ENCODE peak calls at places on chromosomes 4 and X, in seven cellular contexts. G is GM23248, V is neural progenitor cell, E is PC-3, J is HCT116, X is GM23338, F is MM.1S. Y is an unnamed sample.

GRCh38 chrX:1401611-1402430 is 9.9 kb upstream of the SLC25A6 start:
- DNase-seq in G (no peak), V (no peak), E (no peak), J (no peak), X (no peak), F (no peak), Y (no peak)

GRCh38 chr4:157072002-157072401 is 3.9 kb upstream of the GLRB start:
- DNase-seq in G (peak; percentile 67), V (no peak), E (peak; percentile 33), J (no peak), X (no peak), F (no peak), Y (no peak)

GRCh38 chr4:125650557-125650956 is 335.8 kb downstream of the FAT4 start:
- DNase-seq in G (no peak), V (no peak), E (no peak), J (no peak), X (no peak), F (no peak), Y (no peak)

GRCh38 chr4:102586644-102587021 is 85.5 kb downstream of the NFKB1 start:
- DNase-seq in G (no peak), V (no peak), E (no peak), J (no peak), X (no peak), F (peak; percentile 31), Y (no peak)

GRCh38 chr4:118865091-118865708 is 23.5 kb upstream of the SYNPO2 start:
- DNase-seq in G (peak; percentile 71), V (peak; percentile 73), E (peak; percentile 69), J (peak; percentile 64), X (peak; percentile 80), F (peak; percentile 68), Y (peak; percentile 78)

GRCh38 chr4:39658756-39659155 is 20.1 kb upstream of the SMIM14 start:
- DNase-seq in G (peak; percentile 42), V (no peak), E (no peak), J (no peak), X (no peak), F (no peak), Y (no peak)

GRCh38 chrX:40151211-40152172 is 53.7 kb upstream of the BCOR start:
- DNase-seq in G (no peak), V (peak; percentile 72), E (peak; percentile 55), J (no peak), X (peak; percentile 28), F (no peak), Y (peak; percentile 78)

GRCh38 chr4:40395166-40395900 is 60.2 kb downstream of the CHRNA9 start:
- DNase-seq in G (no peak), V (no peak), E (no peak), J (no peak), X (no peak), F (no peak), Y (no peak)

GRCh38 chr4:11293866-11294265 is 134.8 kb downstream of the HS3ST1 start:
- DNase-seq in G (no peak), V (no peak), E (peak; percentile 18), J (no peak), X (no peak), F (no peak), Y (peak; percentile 12)

GRCh38 chrX:56107320-56107719 is 124.8 kb upstream of the KLF8 start:
- DNase-seq in G (no peak), V (no peak), E (no peak), J (no peak), X (no peak), F (no peak), Y (no peak)

GRCh38 chrX:77698242-77698641 is 87.8 kb downstream of the ATRX start:
- DNase-seq in G (no peak), V (no peak), E (no peak), J (no peak), X (no peak), F (peak; percentile 76), Y (no peak)

GRCh38 chr4:3871181-3871852 is 105.1 kb downstream of the ADRA2C start:
- DNase-seq in G (peak; percentile 42), V (peak; percentile 90), E (no peak), J (no peak), X (peak; percentile 94), F (peak; percentile 13), Y (peak; percentile 61)

GRCh38 chr4:185534850-185535761 is at the start of gene PDLIM3:
- DNase-seq in G (peak; percentile 51), V (peak; percentile 84), E (no peak), J (peak; percentile 12), X (peak; percentile 87), F (peak; percentile 77), Y (peak; percentile 80)

GRCh38 chrX:21382715-21383114 is 8.5 kb downstream of the CNKSR2 start:
- DNase-seq in G (peak; percentile 26), V (no peak), E (peak; percentile 37), J (peak; percentile 0), X (no peak), F (no peak), Y (no peak)

GRCh38 chr4:92021788-92022187 is 282.0 kb upstream of the GRID2 start:
- DNase-seq in G (no peak), V (no peak), E (no peak), J (no peak), X (no peak), F (no peak), Y (no peak)

GRCh38 chrX:134543201-134543797 is 83.3 kb downstream of the HPRT1 start:
- DNase-seq in G (no peak), V (no peak), E (peak; percentile 5), J (no peak), X (peak; percentile 41), F (no peak), Y (no peak)

GRCh38 chr4:97525236-97525635 is 618.0 kb downstream of the STPG2 start:
- DNase-seq in G (no peak), V (no peak), E (no peak), J (no peak), X (no peak), F (no peak), Y (no peak)

GRCh38 chrX:46665232-46666162 is 91.9 kb downstream of the CHST7 start:
- DNase-seq in G (peak; percentile 34), V (no peak), E (peak; percentile 70), J (no peak), X (no peak), F (no peak), Y (no peak)

GRCh38 chr4:156970501-156971167 is 965 bp downstream of the PDGFC start:
- DNase-seq in G (peak; percentile 91), V (peak; percentile 78), E (peak; percentile 56), J (no peak), X (peak; percentile 72), F (peak; percentile 55), Y (peak; percentile 79)

GRCh38 chr4:121070274-121070673 is 2.1 kb downstream of the NDNF start:
- DNase-seq in G (peak; percentile 45), V (peak; percentile 70), E (no peak), J (no peak), X (peak; percentile 70), F (no peak), Y (peak; percentile 14)

GRCh38 chr4:173490817-173491518 is 39.1 kb downstream of the HAND2 start:
- DNase-seq in G (peak; percentile 73), V (no peak), E (peak; percentile 39), J (no peak), X (no peak), F (no peak), Y (peak; percentile 59)

GRCh38 chr4:95508421-95508820 is 40.4 kb downstream of the UNC5C start:
- DNase-seq in G (no peak), V (no peak), E (peak; percentile 21), J (peak; percentile 57), X (no peak), F (no peak), Y (no peak)

GRCh38 chrX:120036704-120037103 is 40.8 kb downstream of the RHOXF2B start:
- DNase-seq in G (no peak), V (no peak), E (no peak), J (no peak), X (peak; percentile 65), F (peak; percentile 42), Y (no peak)

DNA sequence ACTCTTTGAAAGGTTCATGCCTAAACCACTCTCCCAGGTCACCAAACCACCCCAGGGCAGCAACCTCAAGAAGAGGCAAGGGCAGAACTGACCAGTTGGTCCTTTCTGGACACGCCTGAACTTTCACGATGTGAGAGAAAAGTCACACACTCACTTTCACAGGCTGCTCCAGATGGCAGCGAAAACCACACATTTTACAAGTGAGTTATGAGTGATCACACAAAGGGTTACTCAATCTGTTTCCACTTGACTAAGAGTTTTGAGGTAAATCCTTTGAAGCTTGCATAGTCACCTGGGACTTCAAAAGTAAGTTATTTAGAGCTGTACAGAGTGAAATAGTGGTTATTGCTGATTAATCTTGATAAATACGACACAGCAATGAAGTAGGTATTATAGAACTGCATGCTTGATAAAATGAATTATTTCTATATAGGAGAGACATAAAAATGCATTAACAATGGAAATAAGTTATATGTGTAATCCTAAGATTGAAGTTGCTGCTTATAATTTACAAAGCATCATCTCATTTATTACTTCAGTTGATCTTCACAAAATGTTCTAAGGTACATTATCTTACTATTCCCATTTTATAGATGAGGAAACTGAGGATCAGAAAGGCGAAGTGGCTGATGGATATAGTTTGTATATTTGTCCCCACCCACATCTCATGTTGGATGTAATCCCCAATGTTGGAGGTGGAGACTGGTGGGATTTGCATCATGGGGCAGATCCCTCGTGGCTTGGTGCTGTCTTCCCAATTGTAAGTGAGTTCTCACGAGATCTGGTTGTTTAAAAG is 103.0 kb upstream of the KLF3 start:
- DNase-seq in G (no peak), V (no peak), E (peak; percentile 11), J (no peak), X (no peak), F (no peak), Y (no peak)
- TF ChIP-seq EZH2phosphoT487 in G (no peak), V (no peak), E (no peak), J (no peak), X (no peak), F (no peak), Y (no peak)

GRCh38 chr4:68490826-68491457 is 43.7 kb downstream of the TMPRSS11E start:
- DNase-seq in G (peak; percentile 9), V (no peak), E (no peak), J (no peak), X (no peak), F (peak; percentile 65), Y (peak; percentile 22)
- TF ChIP-seq EZH2 in G (no peak), V (no peak), E (no peak), J (no peak), X (no peak), F (no peak), Y (no peak)

GRCh38 chr4:78337621-78338020 is 213.9 kb upstream of the ANXA3 start:
- DNase-seq in G (no peak), V (no peak), E (no peak), J (no peak), X (no peak), F (no peak), Y (no peak)

GRCh38 chr4:78337216-78337615 is 214.4 kb upstream of the ANXA3 start:
- DNase-seq in G (peak; percentile 35), V (no peak), E (no peak), J (no peak), X (no peak), F (no peak), Y (no peak)

GRCh38 chr4:78331965-78332364 is 219.6 kb upstream of the ANXA3 start:
- DNase-seq in G (no peak), V (no peak), E (no peak), J (no peak), X (peak; percentile 39), F (no peak), Y (no peak)

GRCh38 chr4:78332974-78333373 is 218.6 kb upstream of the ANXA3 start:
- DNase-seq in G (no peak), V (no peak), E (no peak), J (no peak), X (no peak), F (no peak), Y (no peak)

GRCh38 chr4:78336093-78336943 is 215.3 kb upstream of the ANXA3 start:
- DNase-seq in G (peak; percentile 29), V (no peak), E (no peak), J (no peak), X (peak; percentile 56), F (no peak), Y (peak; percentile 74)
- H3K4me1 ChIP-seq in G (peaks cover 17% of the 10 kb centered on the region), V (peaks cover 10% of the 10 kb centered on the region), E (no peaks in the 10 kb centered on the region), J (no peaks in the 10 kb centered on the region), X (peaks cover 41% of the 10 kb centered on the region), F (no peaks in the 10 kb centered on the region), Y (peaks cover 18% of the 10 kb centered on the region)

GRCh38 chr4:18480928-18481327 is 459.4 kb upstream of the LCORL start:
- DNase-seq in G (no peak), V (no peak), E (no peak), J (no peak), X (no peak), F (no peak), Y (no peak)
- TF ChIP-seq EZH2phosphoT487 in G (no peak), V (no peak), E (no peak), J (no peak), X (no peak), F (no peak), Y (no peak)